ENCODE peak calls at places on chromosomes 11 and 22, in six cellular contexts. One of them, this sample, is unnamed.
A peak's percentile ranks its signal among the peaks of the same experiment; 100 is the strongest.

GRCh38 chr22:35835267-35835997 is 117.8 kb downstream of the APOL5 start:
- DNase-seq in smooth muscle cell of the brain vasculature: no peak
- DNase-seq in uterus: no peak
- DNase-seq in activated naive CD8-positive, alpha-beta T cell treated with anti-CD3 and anti-CD28 coated beads, Interleukin-2, amount 50 U/mL, for 24 hours: no peak
- DNase-seq in fibroblast of lung: no peak
- DNase-seq in BJ: no peak
- DNase-seq in this sample: no peak

GRCh38 chr11:115896084-115896483 is 391.9 kb upstream of the CADM1 start:
- DNase-seq in smooth muscle cell of the brain vasculature: no peak
- DNase-seq in uterus: no peak
- DNase-seq in activated naive CD8-positive, alpha-beta T cell treated with anti-CD3 and anti-CD28 coated beads, Interleukin-2, amount 50 U/mL, for 24 hours: no peak
- DNase-seq in fibroblast of lung: no peak
- DNase-seq in BJ: no peak
- DNase-seq in this sample: no peak

GRCh38 chr11:128803440-128803839 is 63.7 kb downstream of the KCNJ1 start:
- DNase-seq in smooth muscle cell of the brain vasculature: no peak
- DNase-seq in uterus: no peak
- DNase-seq in activated naive CD8-positive, alpha-beta T cell treated with anti-CD3 and anti-CD28 coated beads, Interleukin-2, amount 50 U/mL, for 24 hours: no peak
- DNase-seq in fibroblast of lung: no peak
- DNase-seq in BJ: no peak
- DNase-seq in this sample: no peak

GRCh38 chr11:103944251-103944944 is 92.0 kb upstream of the DDI1 start:
- DNase-seq in smooth muscle cell of the brain vasculature: no peak
- DNase-seq in uterus: no peak
- DNase-seq in activated naive CD8-positive, alpha-beta T cell treated with anti-CD3 and anti-CD28 coated beads, Interleukin-2, amount 50 U/mL, for 24 hours: no peak
- DNase-seq in fibroblast of lung: no peak
- DNase-seq in BJ: no peak
- DNase-seq in this sample: no peak

GRCh38 chr11:4459470-4459869 is 10.4 kb downstream of the OR52K2 start:
- DNase-seq in smooth muscle cell of the brain vasculature: no peak
- DNase-seq in uterus: peak; percentile 31
- DNase-seq in activated naive CD8-positive, alpha-beta T cell treated with anti-CD3 and anti-CD28 coated beads, Interleukin-2, amount 50 U/mL, for 24 hours: no peak
- DNase-seq in fibroblast of lung: no peak
- DNase-seq in BJ: no peak
- DNase-seq in this sample: no peak

GRCh38 chr11:75233688-75234295 is 6.8 kb upstream of the TPBGL start:
- DNase-seq in smooth muscle cell of the brain vasculature: peak; percentile 26
- DNase-seq in uterus: no peak
- DNase-seq in activated naive CD8-positive, alpha-beta T cell treated with anti-CD3 and anti-CD28 coated beads, Interleukin-2, amount 50 U/mL, for 24 hours: peak; percentile 20
- DNase-seq in fibroblast of lung: peak; percentile 57
- DNase-seq in BJ: no peak
- DNase-seq in this sample: no peak

GRCh38 chr11:100709233-100709999 is 22.3 kb downstream of the ARHGAP42 start:
- DNase-seq in smooth muscle cell of the brain vasculature: no peak
- DNase-seq in uterus: no peak
- DNase-seq in activated naive CD8-positive, alpha-beta T cell treated with anti-CD3 and anti-CD28 coated beads, Interleukin-2, amount 50 U/mL, for 24 hours: no peak
- DNase-seq in fibroblast of lung: peak; percentile 24
- DNase-seq in BJ: no peak
- DNase-seq in this sample: no peak

GRCh38 chr11:2825261-2825885 is 60.2 kb downstream of the CDKN1C start:
- DNase-seq in smooth muscle cell of the brain vasculature: no peak
- DNase-seq in uterus: peak; percentile 90
- DNase-seq in activated naive CD8-positive, alpha-beta T cell treated with anti-CD3 and anti-CD28 coated beads, Interleukin-2, amount 50 U/mL, for 24 hours: no peak
- DNase-seq in fibroblast of lung: peak; percentile 82
- DNase-seq in BJ: peak; percentile 83
- DNase-seq in this sample: no peak

GRCh38 chr11:74138572-74138971 is 32.2 kb downstream of the C2CD3 start:
- DNase-seq in smooth muscle cell of the brain vasculature: peak; percentile 89
- DNase-seq in uterus: no peak
- DNase-seq in activated naive CD8-positive, alpha-beta T cell treated with anti-CD3 and anti-CD28 coated beads, Interleukin-2, amount 50 U/mL, for 24 hours: no peak
- DNase-seq in fibroblast of lung: peak; percentile 91
- DNase-seq in BJ: peak; percentile 97
- DNase-seq in this sample: peak; percentile 84

GRCh38 chr11:117221775-117222517 is 9.9 kb downstream of the PCSK7 start:
- DNase-seq in smooth muscle cell of the brain vasculature: peak; percentile 73
- DNase-seq in uterus: peak; percentile 79
- DNase-seq in activated naive CD8-positive, alpha-beta T cell treated with anti-CD3 and anti-CD28 coated beads, Interleukin-2, amount 50 U/mL, for 24 hours: no peak
- DNase-seq in fibroblast of lung: peak; percentile 85
- DNase-seq in BJ: peak; percentile 51
- DNase-seq in this sample: peak; percentile 79

GRCh38 chr11:78768947-78769346 is 194.3 kb upstream of the NARS2 start:
- DNase-seq in smooth muscle cell of the brain vasculature: no peak
- DNase-seq in uterus: no peak
- DNase-seq in activated naive CD8-positive, alpha-beta T cell treated with anti-CD3 and anti-CD28 coated beads, Interleukin-2, amount 50 U/mL, for 24 hours: no peak
- DNase-seq in fibroblast of lung: peak; percentile 72
- DNase-seq in BJ: no peak
- DNase-seq in this sample: no peak

GRCh38 chr11:61447601-61448551 is 18.0 kb downstream of the SDHAF2 start:
- DNase-seq in smooth muscle cell of the brain vasculature: no peak
- DNase-seq in uterus: no peak
- DNase-seq in activated naive CD8-positive, alpha-beta T cell treated with anti-CD3 and anti-CD28 coated beads, Interleukin-2, amount 50 U/mL, for 24 hours: no peak
- DNase-seq in fibroblast of lung: no peak
- DNase-seq in BJ: no peak
- DNase-seq in this sample: no peak

GRCh38 chr11:64906314-64906635 is 10.7 kb downstream of the ATG2A start:
- DNase-seq in smooth muscle cell of the brain vasculature: no peak
- DNase-seq in uterus: no peak
- DNase-seq in activated naive CD8-positive, alpha-beta T cell treated with anti-CD3 and anti-CD28 coated beads, Interleukin-2, amount 50 U/mL, for 24 hours: no peak
- DNase-seq in fibroblast of lung: no peak
- DNase-seq in BJ: no peak
- DNase-seq in this sample: no peak